ENCODE peak calls at places on chromosome 21, in six cellular contexts. G is sigmoid colon, Z is upper lobe of right lung, A is endodermal cell, Y is IMR-90, F is prostate gland. S is an unnamed sample.

GRCh38 chr21:34845521-34846213 is 176.9 kb downstream of the CLIC6 start:
- DNase-seq in A (peak; percentile 23), F (peak; percentile 80), Y (peak; percentile 90), Z (peak; percentile 72), G (no peak), S (peak; percentile 24)

GRCh38 chr21:15022608-15023261 is 42.1 kb downstream of the NRIP1 start:
- DNase-seq in G (no peak), A (no peak), F (no peak), Z (no peak), Y (peak; percentile 28), S (no peak)

GRCh38 chr21:16309250-16309971 is 579.6 kb downstream of the USP25 start:
- DNase-seq in F (no peak), Y (no peak), Z (no peak), G (no peak), A (no peak), S (no peak)

GRCh38 chr21:29230541-29231275 is 68.0 kb upstream of the BACH1 start:
- DNase-seq in G (no peak), A (no peak), Y (no peak), Z (no peak), F (no peak), S (no peak)

GRCh38 chr21:19510057-19510456 is 1106.5 kb upstream of the TMPRSS15 start:
- DNase-seq in A (no peak), G (no peak), Z (no peak), F (no peak), Y (no peak), S (no peak)

GRCh38 chr21:27831177-27831576 is 864.3 kb upstream of the ADAMTS5 start:
- DNase-seq in F (no peak), Y (no peak), A (no peak), G (no peak), Z (no peak), S (no peak)

GRCh38 chr21:17387030-17387617 is 125.7 kb upstream of the CXADR start:
- DNase-seq in Y (peak; percentile 59), F (peak; percentile 75), A (peak; percentile 56), G (no peak), Z (no peak), S (no peak)

GRCh38 chr21:35268261-35268660 is 219.2 kb upstream of the RUNX1 start:
- DNase-seq in F (no peak), A (no peak), Y (no peak), Z (no peak), G (no peak), S (no peak)

GRCh38 chr21:34886554-34887385 is 162.3 kb downstream of the RUNX1 start:
- DNase-seq in Z (peak; percentile 77), Y (no peak), F (no peak), G (peak; percentile 72), A (peak; percentile 79), S (no peak)

GRCh38 chr21:35974801-35975200 is 85.5 kb downstream of the SETD4 start:
- DNase-seq in G (no peak), Z (no peak), F (peak; percentile 19), A (no peak), Y (peak; percentile 28), S (no peak)

GRCh38 chr21:28982637-28983036 is 10.0 kb downstream of the LTN1 start:
- DNase-seq in Y (no peak), F (no peak), G (no peak), Z (no peak), A (no peak), S (no peak)

GRCh38 chr21:37636152-37636860 is 269.7 kb downstream of the DYRK1A start:
- DNase-seq in A (no peak), F (no peak), G (no peak), Y (peak; percentile 76), Z (no peak), S (no peak)

GRCh38 chr21:34580181-34580700 is 34.7 kb downstream of the RCAN1 start:
- DNase-seq in Z (no peak), G (no peak), Y (no peak), F (no peak), A (peak; percentile 18), S (no peak)

GRCh38 chr21:9837946-9838801 is 683.2 kb upstream of the TPTE start:
- DNase-seq in Y (no peak), F (no peak), A (no peak), Z (peak; percentile 71), G (peak; percentile 66), S (no peak)

GRCh38 chr21:40587786-40588353 is 259.1 kb downstream of the DSCAM start:
- DNase-seq in G (no peak), Y (no peak), Z (no peak), F (no peak), A (no peak), S (no peak)

GRCh38 chr21:34639882-34640788 is 25.2 kb upstream of the RCAN1 start:
- DNase-seq in F (no peak), Y (peak; percentile 13), A (no peak), G (no peak), Z (no peak), S (no peak)

GRCh38 chr21:43755820-43756594 is 20.1 kb downstream of the CSTB start:
- DNase-seq in A (no peak), Y (no peak), G (no peak), Z (no peak), F (no peak), S (no peak)

GRCh38 chr21:43757601-43758000 is 18.5 kb downstream of the CSTB start:
- DNase-seq in F (peak; percentile 48), Z (no peak), A (no peak), G (no peak), Y (no peak), S (no peak)

GRCh38 chr21:43753439-43753799 is 22.7 kb downstream of the CSTB start:
- DNase-seq in Y (no peak), Z (no peak), A (no peak), F (no peak), G (no peak), S (no peak)

GRCh38 chr21:43752758-43753438 is 23.2 kb downstream of the CSTB start:
- DNase-seq in A (no peak), Y (no peak), F (no peak), Z (no peak), G (no peak), S (no peak)

DNA sequence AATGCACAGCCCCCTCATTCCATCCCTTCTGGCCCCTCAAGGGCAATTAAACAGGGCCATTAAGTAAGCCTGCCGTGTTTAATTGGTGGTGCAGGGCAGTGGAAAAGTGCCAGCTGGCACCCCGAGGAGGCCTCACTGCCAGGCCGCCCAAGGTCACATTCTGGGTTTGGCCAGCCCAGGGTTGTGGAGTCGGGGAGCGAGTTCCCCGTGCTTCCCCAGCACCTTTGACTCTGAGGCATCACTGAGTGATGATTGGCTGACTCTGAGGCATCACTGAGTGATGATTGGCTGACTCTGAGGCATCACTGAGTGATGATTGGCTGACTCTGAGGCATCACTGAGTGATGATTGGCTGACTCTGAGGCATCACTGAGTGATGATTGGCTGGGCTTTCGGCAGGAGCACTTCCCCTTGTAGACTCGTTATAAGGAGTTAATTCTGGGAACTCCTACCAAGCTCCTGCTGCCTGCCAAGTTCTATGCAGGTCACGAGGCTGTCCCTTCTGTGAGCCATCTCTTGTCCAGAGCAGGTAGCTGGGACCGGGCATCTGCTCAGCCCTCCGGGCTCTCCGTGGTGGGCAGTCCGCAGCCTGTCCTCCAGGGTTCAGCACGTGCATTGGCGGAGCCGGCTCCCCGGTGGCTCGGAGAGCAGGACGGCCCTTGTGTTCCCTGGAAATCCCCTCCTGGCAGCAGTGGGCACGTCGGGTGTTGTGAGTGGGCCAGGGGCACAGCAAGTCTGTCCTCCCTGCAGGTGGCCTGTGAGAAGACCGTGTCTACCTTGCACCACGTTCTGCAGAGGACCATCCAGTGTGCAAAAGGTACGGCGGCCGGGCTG is 20.9 kb downstream of the CSTB start:
- DNase-seq in A (no peak), Z (no peak), F (no peak), Y (no peak), G (no peak), S (no peak)
- H3K27ac ChIP-seq in A (no peak overlapping the region), Z (no peak overlapping the region), F (no peak overlapping the region), Y (no peak overlapping the region), G (no peak overlapping the region), S (no peak overlapping the region)

DNA sequence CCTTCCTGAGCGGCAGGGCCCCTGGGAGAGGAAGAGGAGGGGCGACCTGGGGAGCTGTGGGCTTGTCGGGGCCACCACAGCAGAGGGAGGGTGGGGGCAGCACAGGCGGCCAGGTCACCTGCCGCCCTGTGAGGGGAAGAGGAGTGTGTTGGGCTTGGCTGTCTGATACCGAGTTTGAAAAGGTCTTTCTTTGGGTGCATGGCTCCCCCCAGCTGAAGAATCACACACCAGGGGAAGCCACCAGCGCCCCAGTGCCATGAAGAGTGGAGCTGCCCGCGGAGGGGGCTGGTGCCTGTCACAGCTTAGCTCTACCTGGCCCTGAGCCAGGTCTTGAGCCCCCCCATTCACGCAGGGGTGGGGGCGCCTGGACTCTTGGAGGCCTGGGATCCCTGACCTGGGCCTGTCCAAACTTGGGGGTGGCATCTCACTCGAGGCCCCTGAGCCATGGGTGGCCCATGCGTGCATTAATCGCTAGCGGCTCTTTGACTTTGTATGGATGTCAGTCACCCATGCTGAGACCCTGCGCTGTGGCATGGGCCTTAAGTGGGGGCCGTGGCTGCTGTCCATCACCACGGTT is 26.3 kb downstream of the CSTB start:
- DNase-seq in G (no peak), A (no peak), Z (no peak), F (no peak), Y (no peak), S (no peak)
- H3K27ac ChIP-seq in G (no peak overlapping the region), A (no peak overlapping the region), Z (no peak overlapping the region), F (no peak overlapping the region), Y (no peak overlapping the region), S (no peak overlapping the region)

DNA sequence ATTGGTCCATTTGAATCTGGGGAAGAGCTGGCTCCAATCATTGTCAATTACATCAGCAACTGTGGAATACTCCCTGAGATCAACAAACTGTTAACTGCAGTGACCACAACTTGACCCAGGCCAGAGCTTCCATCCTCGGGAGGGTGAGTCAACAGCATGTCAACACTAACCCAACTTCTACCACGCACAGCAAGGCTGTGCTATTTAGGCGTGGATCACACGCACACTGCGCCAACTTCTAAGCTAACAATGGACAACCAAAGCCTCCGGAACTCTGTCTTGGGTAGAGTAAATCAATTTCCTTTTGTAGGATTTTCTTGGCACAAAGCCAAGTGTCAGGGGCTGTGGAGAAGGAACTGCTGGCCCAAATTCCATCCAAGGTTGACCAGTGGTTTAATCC is 30.4 kb downstream of the APP start:
- DNase-seq in Y (peak; percentile 99), G (peak; percentile 75), Z (no peak), A (no peak), F (no peak), S (no peak)
- H3K27ac ChIP-seq in Y (peak overlapping the region; percentile 13), G (peak overlapping the region; percentile 51), Z (no peak overlapping the region), A (no peak overlapping the region), F (no peak overlapping the region), S (no peak overlapping the region)

DNA sequence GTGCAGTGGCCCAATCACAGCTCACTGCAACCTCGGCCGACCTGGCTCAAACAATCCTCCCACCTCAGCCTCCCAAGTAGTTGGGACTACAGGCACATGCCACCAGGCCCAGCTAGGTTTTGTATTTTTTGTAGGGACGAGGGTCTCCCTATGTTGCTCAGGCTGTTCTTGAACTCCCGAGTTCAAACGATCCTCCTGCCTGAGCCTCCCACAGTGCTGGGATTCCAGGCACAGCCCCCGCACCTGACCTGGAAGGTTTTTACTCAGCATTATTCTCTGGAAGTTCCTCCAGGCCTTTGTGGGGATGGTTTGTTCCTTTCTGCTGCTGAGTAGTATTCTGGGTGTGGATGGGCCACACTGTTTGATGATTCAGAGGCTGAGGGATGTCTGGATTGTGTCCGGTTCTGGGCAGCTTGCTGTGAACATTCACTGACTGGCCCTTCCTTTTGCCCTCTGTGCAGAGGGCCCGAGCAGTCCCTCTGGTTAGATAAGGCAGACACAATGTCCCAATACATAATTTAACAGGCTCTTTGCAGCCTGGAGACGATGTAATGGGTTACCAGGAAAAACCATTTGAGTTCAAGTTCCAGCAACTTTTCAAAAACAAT is 6.0 kb upstream of the TRAPPC10 start:
- DNase-seq in F (no peak), A (no peak), Z (no peak), G (peak; percentile 84), Y (peak; percentile 90), S (no peak)
- H3K27ac ChIP-seq in F (no peak overlapping the region), A (no peak overlapping the region), Z (peak overlapping the region; percentile 73), G (peak overlapping the region; percentile 48), Y (peak overlapping the region; percentile 71), S (no peak overlapping the region)

S was measured in effector memory CD4-positive, alpha-beta T cell.